ENCODE peak calls at places on chromosome 11, in nine cellular contexts. U is GM23338, K is transverse colon, D is left ventricle myocardium inferior, S is fibroblast of pulmonary artery, O is psoas muscle, P is MCF 10A, Q is PC-3, L is CD14-positive monocyte. X is an unnamed sample.

GRCh38 chr11:69530278-69531070 is 49.0 kb downstream of the LINC01488 start:
- DNase-seq in O (no peak), L (peak), U (no peak), S (no peak), K (no peak), Q (no peak), D (no peak), P (no peak), X (no peak)

GRCh38 chr11:106461839-106462545 is 384.5 kb downstream of the AASDHPPT start:
- DNase-seq in D (no peak), Q (no peak), S (peak), O (no peak), U (peak), L (no peak), K (no peak), P (no peak), X (peak)

GRCh38 chr11:12193515-12194336 is 83.3 kb downstream of the MICAL2 start:
- DNase-seq in L (no peak), P (no peak), K (no peak), U (no peak), O (no peak), S (no peak), D (no peak), Q (no peak), X (no peak)

GRCh38 chr11:71236836-71237475 is 15.4 kb downstream of the SHANK2 start:
- DNase-seq in Q (no peak), S (no peak), K (no peak), D (no peak), L (no peak), U (no peak), P (no peak), O (no peak), X (no peak)

GRCh38 chr11:27514076-27514475 is 7.5 kb upstream of the LIN7C start:
- DNase-seq in P (peak), L (no peak), Q (no peak), S (no peak), D (peak), O (no peak), U (no peak), K (no peak), X (no peak)

GRCh38 chr11:130897262-130898182 is 18.8 kb downstream of the SNX19 start:
- DNase-seq in S (peak), D (peak), O (peak), Q (peak), L (no peak), P (peak), K (peak), U (no peak), X (no peak)

GRCh38 chr11:40306938-40307548 is 1152.4 kb downstream of the LRRC4C start:
- DNase-seq in O (no peak), P (peak), Q (peak), K (no peak), U (peak), S (peak), L (no peak), D (no peak), X (peak)

GRCh38 chr11:104830508-104830907 is 67.8 kb downstream of the CASP12 start:
- DNase-seq in S (peak), U (no peak), D (no peak), Q (no peak), L (no peak), P (no peak), O (no peak), K (no peak), X (no peak)

GRCh38 chr11:76233936-76234703 is 27.8 kb upstream of the WNT11 start:
- DNase-seq in O (peak), U (peak), K (peak), D (peak), S (peak), Q (no peak), P (peak), L (peak), X (no peak)

GRCh38 chr11:118530683-118531596 is at the start of gene TMEM25:
- DNase-seq in O (peak), L (no peak), Q (peak), D (peak), U (peak), K (peak), S (peak), P (no peak), X (no peak)

GRCh38 chr11:131829725-131830124 is 459.3 kb downstream of the NTM start:
- DNase-seq in K (no peak), S (no peak), U (no peak), L (no peak), D (no peak), O (no peak), Q (no peak), P (no peak), X (no peak)

GRCh38 chr11:32511926-32512325 is 71.7 kb upstream of the EIF3M start:
- DNase-seq in D (no peak), Q (peak), P (peak), U (no peak), S (peak), O (no peak), L (no peak), K (no peak), X (no peak)

GRCh38 chr11:3195251-3196160 is 23.1 kb downstream of the MRGPRG start:
- DNase-seq in Q (no peak), O (no peak), S (peak), D (no peak), U (peak), L (no peak), K (peak), P (peak), X (no peak)

GRCh38 chr11:19117760-19118097 is 761 bp downstream of the ZDHHC13 start:
- DNase-seq in S (peak), Q (no peak), U (no peak), D (no peak), K (no peak), L (no peak), P (no peak), O (no peak), X (peak)

GRCh38 chr11:19976281-19976941 is 183.9 kb downstream of the DBX1 start:
- DNase-seq in K (no peak), P (no peak), D (no peak), Q (no peak), S (no peak), U (no peak), O (no peak), L (no peak), X (no peak)

GRCh38 chr11:119315139-119316016 is 1.6 kb downstream of the MCAM start:
- DNase-seq in D (peak), Q (peak), L (no peak), U (peak), P (no peak), K (peak), O (peak), S (no peak), X (no peak)

GRCh38 chr11:125256471-125257010 is 92.0 kb downstream of the PKNOX2 start:
- DNase-seq in S (no peak), P (no peak), D (no peak), O (no peak), Q (no peak), K (no peak), L (no peak), U (no peak), X (no peak)

GRCh38 chr11:125257751-125258150 is 93.2 kb downstream of the PKNOX2 start:
- DNase-seq in L (no peak), Q (no peak), P (no peak), U (no peak), O (no peak), D (no peak), K (no peak), S (no peak), X (no peak)

GRCh38 chr11:125253795-125254525 is 89.4 kb downstream of the PKNOX2 start:
- DNase-seq in O (no peak), P (no peak), S (no peak), L (no peak), Q (no peak), D (no peak), K (no peak), U (no peak), X (no peak)

GRCh38 chr11:125258626-125259025 is 94.1 kb downstream of the PKNOX2 start:
- DNase-seq in S (no peak), O (no peak), P (no peak), U (no peak), D (no peak), L (no peak), K (no peak), Q (no peak), X (no peak)

DNA sequence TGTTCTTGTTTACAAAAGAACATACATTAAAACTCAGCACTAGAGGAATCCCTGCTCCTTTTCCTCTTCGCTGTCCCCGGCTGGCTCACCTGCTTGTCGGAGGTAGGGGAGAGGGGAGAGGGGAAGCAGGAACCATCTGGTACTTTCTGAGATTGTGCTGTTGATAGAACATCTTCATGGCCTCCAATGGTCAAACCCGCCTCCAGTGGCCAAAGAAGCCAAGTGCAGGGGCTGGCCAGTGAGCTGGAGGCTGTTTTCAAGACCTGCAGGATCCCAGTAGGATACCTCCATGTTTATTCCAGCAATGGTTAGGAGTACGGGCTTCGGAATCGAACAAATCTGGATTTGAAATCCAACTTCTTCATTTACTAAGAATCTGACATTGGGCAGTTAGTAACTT is 92.6 kb downstream of the PKNOX2 start:
- DNase-seq in K (no peak), S (no peak), P (no peak), O (no peak), U (peak), L (no peak), Q (peak), D (no peak), X (no peak)
- TF ChIP-seq CTCF in K (no peak), S (peak), P (no peak), O (no peak), U (peak), L (no peak), Q (peak), D (no peak), X (peak)

GRCh38 chr11:9606799-9607510 is 33.5 kb downstream of the WEE1 start:
- DNase-seq in D (no peak), Q (peak), S (no peak), O (no peak), U (peak), P (peak), L (no peak), K (no peak), X (no peak)
- TF ChIP-seq CTCF in D (no peak), Q (peak), S (no peak), O (no peak), U (peak), P (no peak), L (no peak), K (no peak), X (no peak)

DNA sequence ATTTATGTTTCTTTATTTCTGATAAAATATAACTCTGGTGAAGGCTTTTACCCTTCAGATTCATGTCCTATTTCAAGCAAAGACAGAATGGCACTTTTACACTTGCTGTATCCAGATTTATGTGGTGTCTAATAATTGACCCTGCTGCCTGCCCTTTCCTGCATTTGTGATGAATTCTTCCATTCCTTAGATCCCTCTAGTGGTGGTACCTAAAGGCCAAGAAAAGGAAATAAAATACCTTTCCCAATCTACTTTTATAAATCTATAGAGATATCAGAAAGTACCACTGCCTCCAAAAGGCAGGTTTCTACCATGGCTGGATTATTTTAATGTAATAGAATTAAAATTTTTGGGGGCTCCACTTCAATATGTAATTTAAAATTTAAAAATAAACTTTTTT is 34.2 kb downstream of the CCDC81 start:
- DNase-seq in O (no peak), S (peak), L (no peak), Q (peak), D (no peak), U (no peak), K (no peak), P (peak), X (no peak)
- TF ChIP-seq CTCF in O (no peak), S (peak), L (no peak), Q (peak), D (no peak), U (peak), K (no peak), P (peak), X (peak)

GRCh38 chr11:60589611-60590010 is 74.4 kb downstream of the MS4A13 start:
- DNase-seq in P (no peak), O (no peak), L (no peak), K (no peak), Q (peak), U (peak), D (no peak), S (no peak), X (no peak)
- TF ChIP-seq CTCF in P (peak), O (no peak), L (no peak), K (no peak), Q (peak), U (peak), D (no peak), S (peak), X (peak)

GRCh38 chr11:122756417-122756816 is 81.9 kb upstream of the CRTAM start:
- DNase-seq in D (peak), O (peak), L (peak), Q (no peak), P (no peak), U (no peak), K (peak), S (no peak), X (no peak)
- TF ChIP-seq CTCF in D (peak), O (no peak), L (peak), Q (peak), P (no peak), U (no peak), K (no peak), S (peak), X (peak)

GRCh38 chr11:6568191-6568918 is 35.1 kb downstream of the RRP8 start:
- DNase-seq in S (peak), U (peak), Q (peak), K (no peak), P (peak), L (no peak), O (no peak), D (peak), X (peak)

GRCh38 chr11:6571434-6572008 is 31.9 kb downstream of the RRP8 start:
- DNase-seq in S (no peak), Q (no peak), D (no peak), P (no peak), O (no peak), U (peak), K (no peak), L (no peak), X (no peak)

GRCh38 chr11:6569706-6570105 is 33.7 kb downstream of the RRP8 start:
- DNase-seq in L (no peak), K (no peak), S (no peak), D (no peak), O (no peak), P (no peak), U (no peak), Q (no peak), X (no peak)

GRCh38 chr11:6572215-6572614 is 31.2 kb downstream of the RRP8 start:
- DNase-seq in L (no peak), U (no peak), O (no peak), D (no peak), K (no peak), Q (peak), S (peak), P (peak), X (peak)

DNA sequence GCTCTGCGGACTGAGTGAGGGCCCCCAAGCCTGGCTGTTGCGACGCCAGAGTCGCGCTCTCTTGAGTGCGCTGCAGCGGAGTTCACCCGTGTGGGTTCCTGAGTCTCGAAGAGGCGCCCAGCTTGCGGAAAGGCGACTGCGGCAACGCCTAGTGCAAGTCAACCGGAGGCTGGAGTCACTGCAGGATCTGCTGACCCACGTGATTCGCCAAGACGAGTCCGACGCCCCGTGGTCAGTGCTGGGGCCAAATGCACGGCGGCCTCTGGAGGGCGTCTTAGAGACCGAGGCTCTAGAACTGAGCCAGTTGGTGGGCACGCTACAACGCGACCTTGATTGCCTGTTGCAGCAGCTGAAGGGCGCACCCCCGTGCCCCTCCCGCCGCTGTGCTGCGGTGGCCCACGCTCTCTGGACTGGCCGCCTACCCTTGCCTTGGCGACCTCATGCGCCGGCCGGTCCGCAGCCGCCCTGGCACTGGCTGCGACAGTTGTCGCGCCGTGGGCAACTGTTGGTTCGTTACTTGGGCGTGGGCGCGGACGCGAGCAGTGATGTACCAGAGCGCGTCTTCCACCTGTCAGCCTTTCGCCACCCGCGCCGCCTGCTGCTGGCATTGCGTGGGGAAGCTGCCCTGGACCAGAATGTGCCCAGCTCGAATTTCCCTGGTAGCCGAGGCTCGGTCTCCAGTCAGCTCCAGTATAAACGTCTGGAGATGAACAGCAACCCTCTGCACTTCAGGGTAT is 32.6 kb downstream of the RRP8 start:
- DNase-seq in U (peak), Q (no peak), O (peak), P (no peak), D (no peak), L (no peak), S (no peak), K (no peak), X (no peak)
- TF ChIP-seq CTCF in U (peak), Q (no peak), O (no peak), P (no peak), D (no peak), L (no peak), S (no peak), K (no peak), X (no peak)

DNA sequence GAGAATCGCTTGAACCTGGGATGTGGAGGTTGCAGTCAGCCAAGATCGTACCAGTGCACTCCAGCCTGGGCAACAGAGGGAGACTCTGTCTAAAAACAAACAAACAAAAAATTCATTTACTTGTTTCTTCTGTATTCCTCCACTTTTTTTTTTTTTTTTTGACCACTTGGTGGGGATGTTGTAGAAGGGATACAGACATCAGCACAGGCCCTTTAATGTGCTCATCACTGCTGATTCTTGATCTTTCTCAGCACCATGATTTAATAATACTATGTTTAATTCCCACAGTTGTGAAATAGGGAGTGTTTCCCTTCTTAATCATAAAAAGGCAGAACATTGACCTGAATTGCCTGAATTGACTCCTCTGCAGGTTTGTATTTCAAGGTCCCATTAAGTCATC is 4.5 kb downstream of the TTC9C start:
- DNase-seq in K (no peak), Q (peak), O (no peak), U (peak), P (peak), D (no peak), S (peak), L (no peak), X (no peak)
- TF ChIP-seq CTCF in K (peak), Q (peak), O (no peak), U (peak), P (peak), D (no peak), S (peak), L (peak), X (peak)